ENCODE peak calls at places on chromosomes 5 and 9, in nine cellular contexts. One of them, this sample, is unnamed.

GRCh38 chr9:95505676-95506437 is 10.9 kb downstream of the PTCH1 start:
- DNase-seq in heart right ventricle: peak; percentile 58
- DNase-seq in cardiac muscle cell: peak; percentile 82
- DNase-seq in HFF-Myc: no peak
- DNase-seq in colonic mucosa: peak; percentile 47
- DNase-seq in IMR-90: peak; percentile 63
- DNase-seq in CD8-positive, alpha-beta T cell: peak; percentile 28
- DNase-seq in thyroid gland: peak; percentile 76
- DNase-seq in fibroblast of lung: peak; percentile 75
- DNase-seq in this sample: peak; percentile 72

GRCh38 chr9:71303351-71303750 is 181.9 kb upstream of the TRPM3 start:
- DNase-seq in heart right ventricle: no peak
- DNase-seq in cardiac muscle cell: peak; percentile 46
- DNase-seq in HFF-Myc: no peak
- DNase-seq in colonic mucosa: no peak
- DNase-seq in IMR-90: peak; percentile 1
- DNase-seq in CD8-positive, alpha-beta T cell: no peak
- DNase-seq in thyroid gland: no peak
- DNase-seq in fibroblast of lung: no peak
- DNase-seq in this sample: no peak

GRCh38 chr5:128409401-128409800 is 128.6 kb downstream of the FBN2 start:
- DNase-seq in heart right ventricle: no peak
- DNase-seq in cardiac muscle cell: peak; percentile 16
- DNase-seq in HFF-Myc: no peak
- DNase-seq in colonic mucosa: no peak
- DNase-seq in IMR-90: no peak
- DNase-seq in CD8-positive, alpha-beta T cell: no peak
- DNase-seq in thyroid gland: no peak
- DNase-seq in fibroblast of lung: no peak
- DNase-seq in this sample: no peak

GRCh38 chr5:110086658-110087388 is 397.1 kb downstream of the MAN2A1 start:
- DNase-seq in heart right ventricle: no peak
- DNase-seq in cardiac muscle cell: peak; percentile 85
- DNase-seq in HFF-Myc: peak; percentile 19
- DNase-seq in colonic mucosa: no peak
- DNase-seq in IMR-90: peak; percentile 29
- DNase-seq in CD8-positive, alpha-beta T cell: no peak
- DNase-seq in thyroid gland: no peak
- DNase-seq in fibroblast of lung: peak; percentile 98
- DNase-seq in this sample: no peak

GRCh38 chr9:93902051-93902779 is 52.9 kb downstream of the BARX1 start:
- DNase-seq in heart right ventricle: no peak
- DNase-seq in cardiac muscle cell: no peak
- DNase-seq in HFF-Myc: no peak
- DNase-seq in colonic mucosa: no peak
- DNase-seq in IMR-90: no peak
- DNase-seq in CD8-positive, alpha-beta T cell: no peak
- DNase-seq in thyroid gland: no peak
- DNase-seq in fibroblast of lung: no peak
- DNase-seq in this sample: no peak

GRCh38 chr5:17154211-17154996 is 63.0 kb upstream of the BASP1 start:
- DNase-seq in heart right ventricle: no peak
- DNase-seq in cardiac muscle cell: peak; percentile 37
- DNase-seq in HFF-Myc: no peak
- DNase-seq in colonic mucosa: no peak
- DNase-seq in IMR-90: peak; percentile 88
- DNase-seq in CD8-positive, alpha-beta T cell: no peak
- DNase-seq in thyroid gland: no peak
- DNase-seq in fibroblast of lung: peak; percentile 20
- DNase-seq in this sample: no peak

GRCh38 chr5:58502032-58502431 is 10.8 kb downstream of the GAPT start:
- DNase-seq in heart right ventricle: no peak
- DNase-seq in cardiac muscle cell: no peak
- DNase-seq in HFF-Myc: no peak
- DNase-seq in colonic mucosa: no peak
- DNase-seq in IMR-90: no peak
- DNase-seq in CD8-positive, alpha-beta T cell: no peak
- DNase-seq in thyroid gland: no peak
- DNase-seq in fibroblast of lung: no peak
- DNase-seq in this sample: no peak

GRCh38 chr5:139847091-139847490 is 51.5 kb downstream of the PSD2 start:
- DNase-seq in heart right ventricle: no peak
- DNase-seq in cardiac muscle cell: no peak
- DNase-seq in HFF-Myc: no peak
- DNase-seq in colonic mucosa: no peak
- DNase-seq in IMR-90: no peak
- DNase-seq in CD8-positive, alpha-beta T cell: no peak
- DNase-seq in thyroid gland: no peak
- DNase-seq in fibroblast of lung: no peak
- DNase-seq in this sample: no peak

GRCh38 chr9:136943291-136944093 is 1.0 kb downstream of the FBXW5 start:
- DNase-seq in heart right ventricle: no peak
- DNase-seq in cardiac muscle cell: peak; percentile 35
- DNase-seq in HFF-Myc: no peak
- DNase-seq in colonic mucosa: no peak
- DNase-seq in IMR-90: no peak
- DNase-seq in CD8-positive, alpha-beta T cell: no peak
- DNase-seq in thyroid gland: peak; percentile 42
- DNase-seq in fibroblast of lung: peak; percentile 11
- DNase-seq in this sample: peak; percentile 36

GRCh38 chr9:137781906-137782585 is 95.5 kb upstream of the CACNA1B start:
- DNase-seq in heart right ventricle: no peak
- DNase-seq in cardiac muscle cell: no peak
- DNase-seq in HFF-Myc: no peak
- DNase-seq in colonic mucosa: no peak
- DNase-seq in IMR-90: no peak
- DNase-seq in CD8-positive, alpha-beta T cell: no peak
- DNase-seq in thyroid gland: no peak
- DNase-seq in fibroblast of lung: no peak
- DNase-seq in this sample: no peak

GRCh38 chr5:95446560-95447221 is 55.5 kb downstream of the FAM81B start:
- DNase-seq in heart right ventricle: no peak
- DNase-seq in cardiac muscle cell: peak; percentile 17
- DNase-seq in HFF-Myc: no peak
- DNase-seq in colonic mucosa: no peak
- DNase-seq in IMR-90: peak; percentile 7
- DNase-seq in CD8-positive, alpha-beta T cell: no peak
- DNase-seq in thyroid gland: peak; percentile 4
- DNase-seq in fibroblast of lung: no peak
- DNase-seq in this sample: no peak

GRCh38 chr5:151075698-151076331 is 5.0 kb downstream of the TNIP1 start:
- DNase-seq in heart right ventricle: no peak
- DNase-seq in cardiac muscle cell: no peak
- DNase-seq in HFF-Myc: no peak
- DNase-seq in colonic mucosa: peak; percentile 53
- DNase-seq in IMR-90: peak; percentile 61
- DNase-seq in CD8-positive, alpha-beta T cell: no peak
- DNase-seq in thyroid gland: peak; percentile 79
- DNase-seq in fibroblast of lung: no peak
- DNase-seq in this sample: no peak

GRCh38 chr9:76181020-76181641 is 213.1 kb downstream of the RFK start:
- DNase-seq in heart right ventricle: no peak
- DNase-seq in cardiac muscle cell: peak; percentile 66
- DNase-seq in HFF-Myc: peak; percentile 31
- DNase-seq in colonic mucosa: no peak
- DNase-seq in IMR-90: peak; percentile 74
- DNase-seq in CD8-positive, alpha-beta T cell: no peak
- DNase-seq in thyroid gland: no peak
- DNase-seq in fibroblast of lung: peak; percentile 21
- DNase-seq in this sample: no peak

GRCh38 chr9:4417578-4418325 is 72.5 kb upstream of the SLC1A1 start:
- DNase-seq in heart right ventricle: no peak
- DNase-seq in cardiac muscle cell: peak; percentile 82
- DNase-seq in HFF-Myc: no peak
- DNase-seq in colonic mucosa: no peak
- DNase-seq in IMR-90: peak; percentile 2
- DNase-seq in CD8-positive, alpha-beta T cell: no peak
- DNase-seq in thyroid gland: no peak
- DNase-seq in fibroblast of lung: no peak
- DNase-seq in this sample: no peak

GRCh38 chr9:117169089-117169488 is 245.8 kb downstream of the ASTN2 start:
- DNase-seq in heart right ventricle: no peak
- DNase-seq in cardiac muscle cell: no peak
- DNase-seq in HFF-Myc: no peak
- DNase-seq in colonic mucosa: no peak
- DNase-seq in IMR-90: no peak
- DNase-seq in CD8-positive, alpha-beta T cell: no peak
- DNase-seq in thyroid gland: no peak
- DNase-seq in fibroblast of lung: no peak
- DNase-seq in this sample: no peak

GRCh38 chr5:15391648-15392392 is 108.2 kb upstream of the FBXL7 start:
- DNase-seq in heart right ventricle: no peak
- DNase-seq in cardiac muscle cell: peak; percentile 31
- DNase-seq in HFF-Myc: no peak
- DNase-seq in colonic mucosa: no peak
- DNase-seq in IMR-90: no peak
- DNase-seq in CD8-positive, alpha-beta T cell: no peak
- DNase-seq in thyroid gland: no peak
- DNase-seq in fibroblast of lung: peak; percentile 28
- DNase-seq in this sample: no peak

DNA sequence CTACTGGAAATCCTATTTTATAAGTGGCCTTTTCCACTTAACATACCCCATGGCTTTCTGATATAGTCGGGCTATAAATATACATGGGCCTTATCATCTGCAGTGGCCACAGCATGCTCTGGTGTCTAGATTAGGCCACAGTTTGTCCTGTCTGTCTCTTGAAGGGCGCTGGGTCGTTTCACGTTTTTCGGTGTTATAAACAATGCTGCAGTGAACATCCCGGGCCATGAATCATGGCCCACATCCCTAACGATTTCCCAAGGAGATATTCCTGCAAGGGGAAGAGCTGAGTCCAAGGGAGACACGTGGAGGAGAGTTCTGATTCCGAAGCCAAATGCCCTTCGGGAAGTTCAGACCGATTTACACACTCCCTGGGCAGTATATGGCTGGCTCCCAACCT is 8.4 kb downstream of the PLPP7 start:
- DNase-seq in heart right ventricle: no peak
- DNase-seq in cardiac muscle cell: peak; percentile 38
- DNase-seq in HFF-Myc: no peak
- DNase-seq in colonic mucosa: no peak
- DNase-seq in IMR-90: no peak
- DNase-seq in CD8-positive, alpha-beta T cell: no peak
- DNase-seq in thyroid gland: no peak
- DNase-seq in fibroblast of lung: no peak
- DNase-seq in this sample: no peak
- TF ChIP-seq CTCF in heart right ventricle: no peak
- TF ChIP-seq CTCF in cardiac muscle cell: no peak
- TF ChIP-seq CTCF in HFF-Myc: no peak
- TF ChIP-seq CTCF in colonic mucosa: no peak
- TF ChIP-seq CTCF in IMR-90: no peak
- TF ChIP-seq CTCF in CD8-positive, alpha-beta T cell: no peak
- TF ChIP-seq CTCF in thyroid gland: no peak
- TF ChIP-seq CTCF in fibroblast of lung: no peak
- TF ChIP-seq CTCF in this sample: no peak

GRCh38 chr5:129899454-129899853 is 4.8 kb upstream of the CHSY3 start:
- DNase-seq in heart right ventricle: no peak
- DNase-seq in cardiac muscle cell: peak; percentile 60
- DNase-seq in HFF-Myc: no peak
- DNase-seq in colonic mucosa: no peak
- DNase-seq in IMR-90: peak; percentile 6
- DNase-seq in CD8-positive, alpha-beta T cell: no peak
- DNase-seq in thyroid gland: no peak
- DNase-seq in fibroblast of lung: peak; percentile 58
- DNase-seq in this sample: no peak
- TF ChIP-seq CTCF in heart right ventricle: peak; percentile 69
- TF ChIP-seq CTCF in cardiac muscle cell: peak; percentile 41
- TF ChIP-seq CTCF in HFF-Myc: no peak
- TF ChIP-seq CTCF in colonic mucosa: no peak
- TF ChIP-seq CTCF in IMR-90: peak; percentile 39
- TF ChIP-seq CTCF in CD8-positive, alpha-beta T cell: no peak
- TF ChIP-seq CTCF in thyroid gland: no peak
- TF ChIP-seq CTCF in fibroblast of lung: peak; percentile 34
- TF ChIP-seq CTCF in this sample: no peak

GRCh38 chr5:179906294-179906794 is 1.4 kb downstream of the TBC1D9B start:
- DNase-seq in heart right ventricle: no peak
- DNase-seq in cardiac muscle cell: no peak
- DNase-seq in HFF-Myc: no peak
- DNase-seq in colonic mucosa: no peak
- DNase-seq in IMR-90: no peak
- DNase-seq in CD8-positive, alpha-beta T cell: no peak
- DNase-seq in thyroid gland: no peak
- DNase-seq in fibroblast of lung: no peak
- DNase-seq in this sample: no peak

GRCh38 chr5:179906795-179907569 is 715 bp downstream of the TBC1D9B start:
- DNase-seq in heart right ventricle: no peak
- DNase-seq in cardiac muscle cell: peak; percentile 21
- DNase-seq in HFF-Myc: no peak
- DNase-seq in colonic mucosa: peak; percentile 54
- DNase-seq in IMR-90: peak; percentile 7
- DNase-seq in CD8-positive, alpha-beta T cell: no peak
- DNase-seq in thyroid gland: peak; percentile 53
- DNase-seq in fibroblast of lung: peak; percentile 14
- DNase-seq in this sample: peak; percentile 32

GRCh38 chr5:179909224-179909623 is 1.5 kb upstream of the TBC1D9B start:
- DNase-seq in heart right ventricle: no peak
- DNase-seq in cardiac muscle cell: no peak
- DNase-seq in HFF-Myc: no peak
- DNase-seq in colonic mucosa: no peak
- DNase-seq in IMR-90: no peak
- DNase-seq in CD8-positive, alpha-beta T cell: no peak
- DNase-seq in thyroid gland: no peak
- DNase-seq in fibroblast of lung: no peak
- DNase-seq in this sample: no peak

GRCh38 chr5:179907570-179908324 is at the start of gene TBC1D9B:
- DNase-seq in heart right ventricle: peak; percentile 54
- DNase-seq in cardiac muscle cell: peak; percentile 84
- DNase-seq in HFF-Myc: no peak
- DNase-seq in colonic mucosa: peak; percentile 59
- DNase-seq in IMR-90: peak; percentile 45
- DNase-seq in CD8-positive, alpha-beta T cell: peak; percentile 58
- DNase-seq in thyroid gland: peak; percentile 66
- DNase-seq in fibroblast of lung: peak; percentile 59
- DNase-seq in this sample: peak; percentile 66

DNA sequence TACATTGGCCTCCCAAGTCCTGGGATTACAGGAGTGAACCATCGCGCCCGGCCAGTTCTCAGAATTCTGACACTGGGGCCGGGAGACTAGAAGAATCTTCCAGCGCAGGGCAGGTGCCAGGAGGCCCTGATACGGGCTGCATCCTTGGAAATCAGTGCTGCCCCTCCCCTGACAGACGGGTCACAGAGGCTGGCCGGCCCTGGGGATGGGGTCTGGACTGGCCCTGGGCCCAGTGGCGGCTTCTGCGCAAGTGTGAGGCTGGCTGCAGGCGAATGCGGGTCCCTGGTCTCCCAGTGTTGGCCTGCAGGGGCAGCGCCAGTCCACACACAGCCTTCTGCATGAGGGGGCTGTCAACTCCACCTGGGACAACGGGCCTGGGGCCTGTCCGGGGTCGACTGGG is 831 bp upstream of the TBC1D9B start:
- DNase-seq in heart right ventricle: no peak
- DNase-seq in cardiac muscle cell: no peak
- DNase-seq in HFF-Myc: no peak
- DNase-seq in colonic mucosa: no peak
- DNase-seq in IMR-90: no peak
- DNase-seq in CD8-positive, alpha-beta T cell: no peak
- DNase-seq in thyroid gland: peak; percentile 11
- DNase-seq in fibroblast of lung: no peak
- DNase-seq in this sample: peak; percentile 47
- TF ChIP-seq CTCF in heart right ventricle: peak; percentile 12
- TF ChIP-seq CTCF in cardiac muscle cell: no peak
- TF ChIP-seq CTCF in HFF-Myc: no peak
- TF ChIP-seq CTCF in colonic mucosa: no peak
- TF ChIP-seq CTCF in IMR-90: peak; percentile 13
- TF ChIP-seq CTCF in CD8-positive, alpha-beta T cell: no peak
- TF ChIP-seq CTCF in thyroid gland: no peak
- TF ChIP-seq CTCF in fibroblast of lung: no peak
- TF ChIP-seq CTCF in this sample: peak; percentile 3

GRCh38 chr9:14356376-14356775 is 42.4 kb upstream of the NFIB start:
- DNase-seq in heart right ventricle: no peak
- DNase-seq in cardiac muscle cell: no peak
- DNase-seq in HFF-Myc: no peak
- DNase-seq in colonic mucosa: no peak
- DNase-seq in IMR-90: no peak
- DNase-seq in CD8-positive, alpha-beta T cell: no peak
- DNase-seq in thyroid gland: no peak
- DNase-seq in fibroblast of lung: no peak
- DNase-seq in this sample: no peak
- TF ChIP-seq CTCF in heart right ventricle: no peak
- TF ChIP-seq CTCF in cardiac muscle cell: no peak
- TF ChIP-seq CTCF in HFF-Myc: no peak
- TF ChIP-seq CTCF in colonic mucosa: no peak
- TF ChIP-seq CTCF in IMR-90: no peak
- TF ChIP-seq CTCF in CD8-positive, alpha-beta T cell: no peak
- TF ChIP-seq CTCF in thyroid gland: no peak
- TF ChIP-seq CTCF in fibroblast of lung: no peak
- TF ChIP-seq CTCF in this sample: no peak